ENCODE peak calls at places on chromosomes 11 and 22, in five cellular contexts. V is skeletal muscle cell, Z is stomach, E is cardiac muscle cell, B is ovary. N is an unnamed sample.

GRCh38 chr11:7666292-7666866 is 6.9 kb downstream of the CYB5R2 start:
- DNase-seq in B (no peak), E (no peak), V (no peak), Z (no peak), N (no peak)

GRCh38 chr22:37032535-37033460 is 13.3 kb downstream of the MPST start:
- DNase-seq in V (no peak), Z (peak), B (peak), E (no peak), N (peak)

GRCh38 chr11:2294340-2295290 is 7.1 kb downstream of the C11orf21 start:
- DNase-seq in E (no peak), Z (peak), V (no peak), B (no peak), N (no peak)

GRCh38 chr11:45266693-45267451 is 19.3 kb downstream of the SYT13 start:
- DNase-seq in E (no peak), Z (no peak), B (no peak), V (no peak), N (peak)

GRCh38 chr11:127000291-127000968 is at the start of gene KIRREL3:
- DNase-seq in V (no peak), B (no peak), Z (no peak), E (peak), N (peak)

GRCh38 chr22:23784215-23784732 is 2.5 kb upstream of the SMARCB1 start:
- DNase-seq in B (no peak), Z (peak), E (no peak), V (no peak), N (peak)

GRCh38 chr22:38406617-38407016 is 48.4 kb downstream of the KCNJ4 start:
- DNase-seq in V (no peak), B (no peak), E (no peak), Z (no peak), N (no peak)

GRCh38 chr11:8192016-8192895 is 23.4 kb upstream of the RIC3 start:
- DNase-seq in V (peak), Z (peak), E (peak), B (peak), N (peak)

GRCh38 chr11:61971177-61972111 is 4.0 kb upstream of the FTH1 start:
- DNase-seq in V (peak), B (peak), Z (peak), E (peak), N (peak)

GRCh38 chr22:38653741-38654140 is 2.5 kb downstream of the FAM227A start:
- DNase-seq in E (no peak), V (no peak), B (no peak), Z (no peak), N (no peak)

DNA sequence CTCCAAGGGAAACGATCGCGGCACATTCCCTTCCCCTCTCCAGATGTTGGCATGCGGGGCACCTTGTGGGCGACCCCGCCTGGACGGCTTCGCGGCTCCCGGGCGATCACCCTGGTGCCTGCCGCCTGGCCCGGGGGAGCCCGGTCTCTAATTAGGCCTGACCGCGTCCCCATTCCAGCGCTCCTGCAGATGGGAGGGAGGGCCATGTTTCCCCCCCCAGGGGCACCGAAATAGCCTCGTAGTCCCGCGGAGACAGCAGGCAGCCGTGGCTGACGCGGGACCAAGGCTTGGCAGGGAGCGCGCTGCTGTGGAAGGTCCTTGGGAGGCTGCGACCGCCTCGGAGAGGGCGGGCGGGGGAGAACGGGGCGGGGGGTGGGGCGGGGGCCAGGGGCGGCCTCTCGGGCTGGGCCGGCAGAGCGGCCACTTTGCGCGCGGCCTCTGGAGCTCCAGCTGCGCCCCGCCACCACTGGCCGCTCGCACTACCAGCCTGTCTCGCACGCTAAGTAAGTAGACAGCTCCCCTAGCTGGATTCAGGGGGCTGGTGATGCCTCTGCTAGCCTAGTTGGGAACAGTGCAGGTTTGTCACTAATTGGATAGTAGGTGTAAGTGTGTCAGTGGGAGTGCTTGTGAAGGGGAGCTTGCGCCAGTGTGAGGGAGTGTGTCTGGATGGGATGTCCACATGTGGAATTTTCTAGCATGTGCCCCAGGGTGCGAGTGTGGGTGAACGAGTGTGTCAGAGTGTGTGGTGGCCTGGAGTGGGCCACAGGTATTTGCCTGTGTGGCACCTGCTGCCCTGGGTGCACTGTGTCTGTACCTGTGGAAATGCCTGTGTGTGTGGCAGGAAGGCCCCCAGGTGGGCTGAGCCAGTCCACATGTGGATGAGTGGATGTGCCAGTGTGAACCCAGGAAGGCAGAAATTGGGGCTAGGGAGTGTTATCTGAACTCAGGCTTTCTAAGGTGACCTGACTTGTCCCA is at the start of gene INSC:
- DNase-seq in V (no peak), Z (no peak), E (peak), B (no peak), N (peak)
- H3K4me3 ChIP-seq in V (peak), Z (peak), E (peak), B (no peak), N (peak)

GRCh38 chr22:19722175-19722914 is 994 bp upstream of the GP1BB start:
- DNase-seq in V (no peak), B (no peak), Z (no peak), E (peak), N (no peak)
- H3K4me3 ChIP-seq in V (no peak), B (no peak), Z (no peak), E (no peak), N (no peak)

GRCh38 chr22:16654882-16655281 is 62.3 kb upstream of the CCT8L2 start:
- DNase-seq in Z (no peak), V (no peak), B (no peak), E (no peak), N (no peak)

DNA sequence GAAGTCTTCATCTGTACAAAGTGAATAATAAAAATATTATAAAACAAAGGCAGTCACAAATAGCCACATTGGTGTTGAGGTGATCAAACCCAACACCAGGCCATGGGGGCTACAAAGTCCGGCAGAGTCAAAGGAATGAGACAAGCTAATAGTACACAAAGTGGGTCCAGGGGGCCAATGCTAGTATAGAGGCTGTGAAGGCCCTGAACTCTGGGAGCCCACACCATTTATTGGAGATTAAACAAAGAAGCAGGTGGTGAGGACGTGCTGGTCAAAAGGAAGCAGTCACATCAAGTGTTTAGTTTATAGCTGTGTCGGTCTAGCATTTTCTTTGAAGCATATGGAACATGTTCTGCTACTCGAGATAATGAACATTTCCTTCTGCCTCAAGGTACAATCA is 58.6 kb upstream of the CCT8L2 start:
- DNase-seq in B (no peak), Z (no peak), E (no peak), V (no peak), N (no peak)
- H3K4me3 ChIP-seq in B (no peak), Z (no peak), E (no peak), V (no peak), N (no peak)

GRCh38 chr11:19506803-19507466 is 205.7 kb upstream of the NAV2 start:
- DNase-seq in E (no peak), Z (no peak), V (no peak), B (no peak), N (no peak)

GRCh38 chr11:19510468-19510867 is 202.2 kb upstream of the NAV2 start:
- DNase-seq in E (no peak), V (no peak), B (no peak), Z (no peak), N (no peak)

GRCh38 chr11:19511066-19511412 is 201.6 kb upstream of the NAV2 start:
- DNase-seq in B (no peak), Z (no peak), V (no peak), E (no peak), N (no peak)

GRCh38 chr11:19511413-19512183 is 201.0 kb upstream of the NAV2 start:
- DNase-seq in Z (peak), B (peak), V (no peak), E (no peak), N (no peak)

GRCh38 chr11:19508166-19508565 is 204.5 kb upstream of the NAV2 start:
- DNase-seq in B (no peak), E (no peak), Z (peak), V (no peak), N (peak)
- H3K4me3 ChIP-seq in B (no peak), E (no peak), Z (no peak), V (no peak), N (no peak)

GRCh38 chr22:46844606-46845210 is 82.3 kb downstream of the TBC1D22A start:
- DNase-seq in B (no peak), Z (no peak), V (no peak), E (no peak), N (no peak)
- H3K4me3 ChIP-seq in B (peak), Z (no peak), V (no peak), E (no peak), N (no peak)

GRCh38 chr22:35819421-35819820 is 101.7 kb downstream of the APOL5 start:
- DNase-seq in E (no peak), Z (no peak), V (no peak), B (no peak), N (no peak)

GRCh38 chr22:35818897-35819296 is 101.2 kb downstream of the APOL5 start:
- DNase-seq in Z (no peak), E (no peak), B (no peak), V (no peak), N (no peak)

GRCh38 chr22:35821654-35822053 is 104.0 kb downstream of the APOL5 start:
- DNase-seq in B (no peak), V (no peak), E (no peak), Z (no peak), N (no peak)

DNA sequence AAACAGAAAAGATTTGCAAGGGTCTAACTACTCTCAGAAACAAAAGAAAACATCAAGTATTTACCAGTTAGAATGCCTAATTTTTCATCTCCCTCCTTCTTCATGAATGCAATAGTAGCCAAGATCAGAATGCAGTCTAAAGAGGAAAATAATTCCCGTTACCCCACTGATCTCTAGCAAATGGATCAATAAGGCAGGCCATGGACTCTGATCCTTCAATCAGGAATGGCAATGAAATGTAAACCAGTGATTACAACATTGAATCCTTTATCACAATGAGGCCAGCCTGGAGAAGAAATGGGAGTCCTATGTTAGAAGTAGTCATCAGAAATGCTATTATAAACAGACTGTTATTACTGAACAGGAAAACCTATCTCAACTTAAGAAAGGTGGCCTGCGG is 106.6 kb downstream of the APOL5 start:
- DNase-seq in E (no peak), V (no peak), B (no peak), Z (no peak), N (no peak)
- H3K4me3 ChIP-seq in E (no peak), V (no peak), B (no peak), Z (no peak), N (no peak)

GRCh38 chr22:29309332-29310064 is 3.0 kb downstream of the GAS2L1 start:
- DNase-seq in Z (peak), E (peak), V (no peak), B (peak), N (no peak)

GRCh38 chr22:29306830-29307657 is 594 bp downstream of the GAS2L1 start:
- DNase-seq in V (no peak), E (peak), Z (peak), B (peak), N (peak)

GRCh38 chr22:29307658-29308147 is 1.3 kb downstream of the GAS2L1 start:
- DNase-seq in V (no peak), Z (no peak), B (no peak), E (no peak), N (no peak)

GRCh38 chr22:29308791-29309262 is 2.4 kb downstream of the GAS2L1 start:
- DNase-seq in E (no peak), Z (no peak), B (peak), V (no peak), N (no peak)

GRCh38 chr22:29308148-29308790 is 1.8 kb downstream of the GAS2L1 start:
- DNase-seq in V (no peak), Z (no peak), B (peak), E (no peak), N (no peak)
- H3K4me3 ChIP-seq in V (no peak), Z (peak), B (peak), E (no peak), N (no peak)

DNA sequence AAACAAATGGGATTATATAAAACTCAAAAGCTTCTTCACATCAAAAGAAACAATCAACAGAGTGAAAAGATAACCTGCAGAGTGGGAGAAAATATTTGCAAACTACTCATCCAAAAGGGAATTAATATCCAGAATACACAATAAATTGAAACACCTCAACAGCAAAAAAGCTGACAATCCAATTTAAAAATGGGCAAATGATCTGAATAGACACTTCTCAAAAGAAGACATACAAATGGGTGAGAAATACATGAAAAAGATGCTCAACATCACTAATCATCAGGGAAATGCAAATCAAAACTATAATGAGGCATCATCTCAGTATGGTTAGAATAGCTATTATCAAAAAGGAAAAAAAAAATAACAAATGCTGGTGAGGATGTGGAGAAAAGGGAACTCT is 13.5 kb downstream of the EXPH5 start:
- DNase-seq in V (no peak), E (no peak), Z (no peak), B (no peak), N (no peak)
- H3K4me3 ChIP-seq in V (no peak), E (no peak), Z (no peak), B (no peak), N (no peak)

GRCh38 chr22:50300620-50301257 is 6.7 kb downstream of the PLXNB2 start:
- DNase-seq in Z (peak), E (no peak), V (no peak), B (no peak), N (no peak)
- H3K4me3 ChIP-seq in Z (peak), E (no peak), V (no peak), B (peak), N (no peak)

N was measured in hepatocyte.